ENCODE peak calls at places on chromosomes 1 and 21, in eight cellular contexts. One of them, this sample, is unnamed. For H3K36me3 and H3K27me3, the result is how much of the 10 kb centered on the place peaks cover.

GRCh38 chr21:15061747-15062146 is 3.1 kb downstream of the NRIP1 start:
- DNase-seq in lower lobe of right lung: no peak
- DNase-seq in right atrium auricular region: no peak
- DNase-seq in cardiac muscle cell: no peak
- DNase-seq in Panc1: no peak
- DNase-seq in hepatocyte: no peak
- DNase-seq in breast epithelium: no peak
- DNase-seq in astrocyte: no peak
- DNase-seq in this sample: no peak

GRCh38 chr1:3453891-3454810 is at the start of gene ARHGEF16:
- DNase-seq in lower lobe of right lung: peak
- DNase-seq in right atrium auricular region: no peak
- DNase-seq in cardiac muscle cell: peak
- DNase-seq in Panc1: no peak
- DNase-seq in hepatocyte: peak
- DNase-seq in breast epithelium: peak
- DNase-seq in astrocyte: no peak
- DNase-seq in this sample: peak

GRCh38 chr21:32325706-32326105 is 27.1 kb downstream of the MRAP start:
- DNase-seq in lower lobe of right lung: no peak
- DNase-seq in right atrium auricular region: no peak
- DNase-seq in cardiac muscle cell: no peak
- DNase-seq in Panc1: no peak
- DNase-seq in hepatocyte: no peak
- DNase-seq in breast epithelium: no peak
- DNase-seq in astrocyte: no peak
- DNase-seq in this sample: no peak

GRCh38 chr1:30788580-30789387 is 31.2 kb upstream of the LAPTM5 start:
- DNase-seq in lower lobe of right lung: peak
- DNase-seq in right atrium auricular region: no peak
- DNase-seq in cardiac muscle cell: no peak
- DNase-seq in Panc1: no peak
- DNase-seq in hepatocyte: peak
- DNase-seq in breast epithelium: no peak
- DNase-seq in astrocyte: no peak
- DNase-seq in this sample: no peak

GRCh38 chr1:192889082-192889481 is 80.2 kb downstream of the RGS2 start:
- DNase-seq in lower lobe of right lung: no peak
- DNase-seq in right atrium auricular region: no peak
- DNase-seq in cardiac muscle cell: no peak
- DNase-seq in Panc1: no peak
- DNase-seq in hepatocyte: no peak
- DNase-seq in breast epithelium: no peak
- DNase-seq in astrocyte: no peak
- DNase-seq in this sample: no peak

GRCh38 chr21:28142692-28143091 is 850.0 kb downstream of the LTN1 start:
- DNase-seq in lower lobe of right lung: no peak
- DNase-seq in right atrium auricular region: no peak
- DNase-seq in cardiac muscle cell: no peak
- DNase-seq in Panc1: no peak
- DNase-seq in hepatocyte: peak
- DNase-seq in breast epithelium: no peak
- DNase-seq in astrocyte: peak
- DNase-seq in this sample: peak

GRCh38 chr1:47650205-47650604 is 212.4 kb downstream of the FOXD2 start:
- DNase-seq in lower lobe of right lung: peak
- DNase-seq in right atrium auricular region: no peak
- DNase-seq in cardiac muscle cell: no peak
- DNase-seq in Panc1: peak
- DNase-seq in hepatocyte: peak
- DNase-seq in breast epithelium: no peak
- DNase-seq in astrocyte: peak
- DNase-seq in this sample: peak

GRCh38 chr1:7861452-7861851 is 8.6 kb upstream of the UTS2 start:
- DNase-seq in lower lobe of right lung: no peak
- DNase-seq in right atrium auricular region: no peak
- DNase-seq in cardiac muscle cell: no peak
- DNase-seq in Panc1: no peak
- DNase-seq in hepatocyte: no peak
- DNase-seq in breast epithelium: no peak
- DNase-seq in astrocyte: no peak
- DNase-seq in this sample: no peak

GRCh38 chr1:197781998-197782718 is 6.9 kb upstream of the DENND1B start:
- DNase-seq in lower lobe of right lung: no peak
- DNase-seq in right atrium auricular region: no peak
- DNase-seq in cardiac muscle cell: no peak
- DNase-seq in Panc1: no peak
- DNase-seq in hepatocyte: no peak
- DNase-seq in breast epithelium: no peak
- DNase-seq in astrocyte: peak
- DNase-seq in this sample: no peak

GRCh38 chr1:20705356-20705755 is 12.5 kb downstream of the KIF17 start:
- DNase-seq in lower lobe of right lung: no peak
- DNase-seq in right atrium auricular region: no peak
- DNase-seq in cardiac muscle cell: no peak
- DNase-seq in Panc1: no peak
- DNase-seq in hepatocyte: no peak
- DNase-seq in breast epithelium: no peak
- DNase-seq in astrocyte: no peak
- DNase-seq in this sample: no peak

GRCh38 chr21:39083377-39084008 is 99.8 kb downstream of the PSMG1 start:
- DNase-seq in lower lobe of right lung: peak
- DNase-seq in right atrium auricular region: no peak
- DNase-seq in cardiac muscle cell: no peak
- DNase-seq in Panc1: no peak
- DNase-seq in hepatocyte: peak
- DNase-seq in breast epithelium: no peak
- DNase-seq in astrocyte: no peak
- DNase-seq in this sample: no peak

GRCh38 chr1:205541161-205541886 is 36.9 kb downstream of the CDK18 start:
- DNase-seq in lower lobe of right lung: no peak
- DNase-seq in right atrium auricular region: peak
- DNase-seq in cardiac muscle cell: no peak
- DNase-seq in Panc1: no peak
- DNase-seq in hepatocyte: no peak
- DNase-seq in breast epithelium: no peak
- DNase-seq in astrocyte: no peak
- DNase-seq in this sample: no peak

GRCh38 chr1:8712413-8713229 is 104.8 kb downstream of the RERE start:
- DNase-seq in lower lobe of right lung: no peak
- DNase-seq in right atrium auricular region: no peak
- DNase-seq in cardiac muscle cell: peak
- DNase-seq in Panc1: peak
- DNase-seq in hepatocyte: peak
- DNase-seq in breast epithelium: no peak
- DNase-seq in astrocyte: peak
- DNase-seq in this sample: peak

GRCh38 chr21:19565587-19565986 is 1162.0 kb upstream of the TMPRSS15 start:
- DNase-seq in lower lobe of right lung: no peak
- DNase-seq in right atrium auricular region: no peak
- DNase-seq in cardiac muscle cell: no peak
- DNase-seq in Panc1: no peak
- DNase-seq in hepatocyte: no peak
- DNase-seq in breast epithelium: no peak
- DNase-seq in astrocyte: no peak
- DNase-seq in this sample: no peak

GRCh38 chr1:178643871-178644270 is 81.2 kb upstream of the RALGPS2 start:
- DNase-seq in lower lobe of right lung: no peak
- DNase-seq in right atrium auricular region: no peak
- DNase-seq in cardiac muscle cell: no peak
- DNase-seq in Panc1: no peak
- DNase-seq in hepatocyte: no peak
- DNase-seq in breast epithelium: no peak
- DNase-seq in astrocyte: no peak
- DNase-seq in this sample: no peak
- H3K4me3 ChIP-seq in lower lobe of right lung: no peak
- H3K4me3 ChIP-seq in right atrium auricular region: no peak
- H3K4me3 ChIP-seq in cardiac muscle cell: no peak
- H3K4me3 ChIP-seq in Panc1: no peak
- H3K4me3 ChIP-seq in hepatocyte: no peak
- H3K4me3 ChIP-seq in breast epithelium: no peak
- H3K4me3 ChIP-seq in astrocyte: no peak
- H3K4me3 ChIP-seq in this sample: no peak

GRCh38 chr1:204434116-204434755 is 22.6 kb upstream of the PPP1R15B start:
- DNase-seq in lower lobe of right lung: no peak
- DNase-seq in right atrium auricular region: no peak
- DNase-seq in cardiac muscle cell: no peak
- DNase-seq in Panc1: no peak
- DNase-seq in hepatocyte: no peak
- DNase-seq in breast epithelium: no peak
- DNase-seq in astrocyte: no peak
- DNase-seq in this sample: no peak

GRCh38 chr1:204438628-204439027 is 27.0 kb upstream of the PPP1R15B start:
- DNase-seq in lower lobe of right lung: no peak
- DNase-seq in right atrium auricular region: peak
- DNase-seq in cardiac muscle cell: no peak
- DNase-seq in Panc1: no peak
- DNase-seq in hepatocyte: peak
- DNase-seq in breast epithelium: no peak
- DNase-seq in astrocyte: peak
- DNase-seq in this sample: peak

GRCh38 chr1:204435246-204435885 is 23.7 kb upstream of the PPP1R15B start:
- DNase-seq in lower lobe of right lung: no peak
- DNase-seq in right atrium auricular region: peak
- DNase-seq in cardiac muscle cell: no peak
- DNase-seq in Panc1: no peak
- DNase-seq in hepatocyte: peak
- DNase-seq in breast epithelium: no peak
- DNase-seq in astrocyte: peak
- DNase-seq in this sample: no peak

GRCh38 chr1:204437796-204438570 is 26.4 kb upstream of the PPP1R15B start:
- DNase-seq in lower lobe of right lung: no peak
- DNase-seq in right atrium auricular region: no peak
- DNase-seq in cardiac muscle cell: no peak
- DNase-seq in Panc1: no peak
- DNase-seq in hepatocyte: no peak
- DNase-seq in breast epithelium: no peak
- DNase-seq in astrocyte: no peak
- DNase-seq in this sample: no peak

DNA sequence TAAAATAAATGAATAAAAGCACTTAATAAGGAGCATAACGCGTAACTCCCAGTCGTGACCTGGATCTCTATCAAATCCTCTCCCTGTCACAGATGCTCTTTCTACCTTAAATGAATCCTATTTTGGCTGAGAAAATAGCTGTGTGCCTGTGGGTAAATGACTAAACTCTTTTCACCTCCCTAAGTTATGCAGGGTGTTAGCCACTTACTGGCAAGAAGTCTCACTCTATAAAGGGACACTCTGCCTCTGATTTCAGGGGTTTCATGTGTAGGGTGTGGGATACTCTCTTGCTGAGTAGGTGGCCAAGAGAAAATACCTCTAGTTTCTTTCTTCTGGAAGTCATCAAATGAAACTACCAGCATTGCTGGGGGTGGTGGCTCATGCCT is 24.3 kb upstream of the PPP1R15B start:
- DNase-seq in lower lobe of right lung: no peak
- DNase-seq in right atrium auricular region: no peak
- DNase-seq in cardiac muscle cell: no peak
- DNase-seq in Panc1: no peak
- DNase-seq in hepatocyte: no peak
- DNase-seq in breast epithelium: no peak
- DNase-seq in astrocyte: peak
- DNase-seq in this sample: no peak
- H3K36me3 ChIP-seq in lower lobe of right lung: half or more
- H3K36me3 ChIP-seq in right atrium auricular region: half or more
- H3K36me3 ChIP-seq in cardiac muscle cell: half or more
- H3K36me3 ChIP-seq in Panc1: under half
- H3K36me3 ChIP-seq in hepatocyte: under half
- H3K36me3 ChIP-seq in breast epithelium: under half
- H3K36me3 ChIP-seq in astrocyte: under half
- H3K36me3 ChIP-seq in this sample: under half

GRCh38 chr1:224619209-224619608 is 3.1 kb downstream of the CNIH3 start:
- DNase-seq in lower lobe of right lung: no peak
- DNase-seq in right atrium auricular region: no peak
- DNase-seq in cardiac muscle cell: no peak
- DNase-seq in Panc1: no peak
- DNase-seq in hepatocyte: no peak
- DNase-seq in breast epithelium: no peak
- DNase-seq in astrocyte: no peak
- DNase-seq in this sample: no peak
- H3K27me3 ChIP-seq in lower lobe of right lung: half or more
- H3K27me3 ChIP-seq in right atrium auricular region: under half
- H3K27me3 ChIP-seq in cardiac muscle cell: half or more
- H3K27me3 ChIP-seq in Panc1: under half
- H3K27me3 ChIP-seq in hepatocyte: half or more
- H3K27me3 ChIP-seq in breast epithelium: under half
- H3K27me3 ChIP-seq in astrocyte: under half
- H3K27me3 ChIP-seq in this sample: under half

DNA sequence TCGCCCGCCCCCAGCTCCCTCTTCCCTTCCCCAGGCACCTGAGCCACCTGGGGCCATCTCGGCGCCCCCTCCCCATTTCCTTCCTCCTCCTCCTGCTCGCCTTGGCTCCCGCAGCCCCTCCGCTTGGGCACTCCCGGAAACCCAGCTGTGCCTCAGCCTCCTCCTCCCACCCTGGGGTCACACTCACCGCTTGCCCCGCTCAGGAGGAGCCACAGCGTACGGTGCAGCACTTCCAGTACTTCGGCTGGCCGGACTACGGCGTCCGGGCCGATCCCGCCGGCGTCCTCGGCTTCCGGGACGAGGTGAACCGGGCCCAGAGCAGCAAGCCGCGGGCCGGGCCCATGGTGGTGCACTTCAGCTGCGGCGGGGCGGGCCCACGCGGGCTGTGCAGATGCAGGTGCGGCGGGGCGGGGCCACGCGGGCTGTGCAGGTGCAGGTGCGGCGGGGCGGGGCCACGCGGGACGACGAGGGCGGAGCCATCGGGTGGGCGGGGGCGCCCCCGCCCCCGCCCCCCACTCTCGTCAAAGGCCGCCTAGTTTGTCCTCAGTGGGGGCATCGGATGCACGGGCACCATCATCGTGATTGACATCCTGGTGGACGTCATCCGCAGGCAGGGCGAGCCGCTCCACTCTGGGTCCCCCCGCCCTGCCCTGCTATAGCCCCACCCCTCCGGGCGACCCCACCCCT is 5.6 kb downstream of the RNF223 start:
- DNase-seq in lower lobe of right lung: peak
- DNase-seq in right atrium auricular region: no peak
- DNase-seq in cardiac muscle cell: peak
- DNase-seq in Panc1: no peak
- DNase-seq in hepatocyte: peak
- DNase-seq in breast epithelium: no peak
- DNase-seq in astrocyte: no peak
- DNase-seq in this sample: no peak
- H3K4me3 ChIP-seq in lower lobe of right lung: peak
- H3K4me3 ChIP-seq in right atrium auricular region: peak
- H3K4me3 ChIP-seq in cardiac muscle cell: peak
- H3K4me3 ChIP-seq in Panc1: peak
- H3K4me3 ChIP-seq in hepatocyte: peak
- H3K4me3 ChIP-seq in breast epithelium: peak
- H3K4me3 ChIP-seq in astrocyte: no peak
- H3K4me3 ChIP-seq in this sample: no peak